ENCODE peak calls at places on chromosomes 6 and 20, in six cellular contexts. Z is neural progenitor cell; S is CD4-positive, CD25-positive, alpha-beta regulatory T cell; E is substantia nigra; B is ovary; O is body of pancreas. D is an unnamed sample.

GRCh38 chr6:94372229-94372628 is 952.9 kb upstream of the EPHA7 start:
- DNase-seq in O (no peak), S (no peak), E (peak), Z (no peak), B (no peak), D (no peak)

GRCh38 chr6:158185729-158186456 is 17.7 kb downstream of the GTF2H5 start:
- DNase-seq in B (no peak), Z (no peak), S (no peak), O (no peak), E (no peak), D (no peak)

GRCh38 chr20:13102237-13102636 is 93.5 kb downstream of the SPTLC3 start:
- DNase-seq in E (no peak), O (no peak), Z (no peak), S (no peak), B (no peak), D (no peak)

GRCh38 chr6:82589509-82590206 is 226.0 kb downstream of the TPBG start:
- DNase-seq in S (no peak), B (no peak), Z (peak), E (no peak), O (no peak), D (no peak)

GRCh38 chr6:48985025-48985424 is 478.0 kb downstream of the MMUT start:
- DNase-seq in Z (no peak), O (no peak), S (no peak), B (no peak), E (no peak), D (no peak)

GRCh38 chr6:125824946-125825786 is 34.4 kb downstream of the NCOA7 start:
- DNase-seq in S (no peak), B (no peak), O (no peak), E (no peak), Z (no peak), D (no peak)

GRCh38 chr20:856361-856775 is 22.9 kb downstream of the FAM110A start:
- DNase-seq in O (peak), S (no peak), E (no peak), B (no peak), Z (no peak), D (no peak)

GRCh38 chr6:14762077-14762476 is 483.8 kb upstream of the JARID2 start:
- DNase-seq in S (no peak), E (no peak), B (no peak), Z (no peak), O (no peak), D (no peak)

GRCh38 chr6:52839124-52840055 is 1.2 kb downstream of the GSTA5 start:
- DNase-seq in O (peak), Z (peak), E (peak), B (no peak), S (peak), D (no peak)

GRCh38 chr6:47358440-47359225 is 48.9 kb upstream of the TNFRSF21 start:
- DNase-seq in E (no peak), O (no peak), Z (no peak), B (no peak), S (no peak), D (no peak)

GRCh38 chr6:140393665-140394064 is 1019.2 kb upstream of the CITED2 start:
- DNase-seq in S (no peak), B (no peak), O (no peak), E (no peak), Z (no peak), D (no peak)

GRCh38 chr6:111122458-111123286 is 35.4 kb downstream of the SLC16A10 start:
- DNase-seq in E (no peak), O (no peak), B (no peak), S (no peak), Z (peak), D (no peak)

GRCh38 chr6:131914234-131914633 is 36.9 kb downstream of the CCN2 start:
- DNase-seq in B (no peak), S (no peak), O (no peak), Z (no peak), E (no peak), D (no peak)

GRCh38 chr6:111849298-111849697 is 24.0 kb downstream of the FYN start:
- DNase-seq in S (no peak), E (no peak), Z (no peak), B (no peak), O (no peak), D (no peak)

GRCh38 chr6:8736046-8736877 is 300.9 kb upstream of the SLC35B3 start:
- DNase-seq in B (no peak), O (no peak), Z (no peak), E (no peak), S (no peak), D (no peak)

GRCh38 chr6:21808551-21809181 is 215.1 kb downstream of the SOX4 start:
- DNase-seq in Z (no peak), E (no peak), O (no peak), S (no peak), B (peak), D (peak)

GRCh38 chr6:17347012-17347411 is 46.4 kb upstream of the CAP2 start:
- DNase-seq in O (no peak), B (no peak), E (no peak), S (no peak), Z (no peak), D (no peak)

GRCh38 chr20:35823937-35824336 is 52.1 kb downstream of the PHF20 start:
- DNase-seq in E (no peak), S (no peak), B (no peak), Z (peak), O (no peak), D (no peak)

GRCh38 chr20:2210646-2211556 is 84.9 kb upstream of the TGM3 start:
- DNase-seq in S (no peak), E (no peak), O (no peak), Z (peak), B (no peak), D (peak)

GRCh38 chr6:34179106-34179720 is 33.3 kb upstream of the GRM4 start:
- DNase-seq in E (no peak), O (no peak), S (no peak), B (no peak), Z (no peak), D (no peak)

GRCh38 chr6:157496534-157497095 is 115.6 kb downstream of the ZDHHC14 start:
- DNase-seq in S (no peak), O (no peak), E (no peak), Z (no peak), B (no peak), D (no peak)

GRCh38 chr20:45905505-45906079 is 6.4 kb downstream of the PLTP start:
- DNase-seq in Z (no peak), B (no peak), E (no peak), O (no peak), S (no peak), D (no peak)

GRCh38 chr6:158040051-158040803 is 58.6 kb downstream of the SYNJ2 start:
- DNase-seq in S (no peak), B (peak), Z (no peak), O (no peak), E (no peak), D (no peak)

GRCh38 chr20:10476319-10476724 is 41.2 kb downstream of the SLX4IP start:
- DNase-seq in S (no peak), O (no peak), B (no peak), Z (no peak), E (no peak), D (no peak)

DNA sequence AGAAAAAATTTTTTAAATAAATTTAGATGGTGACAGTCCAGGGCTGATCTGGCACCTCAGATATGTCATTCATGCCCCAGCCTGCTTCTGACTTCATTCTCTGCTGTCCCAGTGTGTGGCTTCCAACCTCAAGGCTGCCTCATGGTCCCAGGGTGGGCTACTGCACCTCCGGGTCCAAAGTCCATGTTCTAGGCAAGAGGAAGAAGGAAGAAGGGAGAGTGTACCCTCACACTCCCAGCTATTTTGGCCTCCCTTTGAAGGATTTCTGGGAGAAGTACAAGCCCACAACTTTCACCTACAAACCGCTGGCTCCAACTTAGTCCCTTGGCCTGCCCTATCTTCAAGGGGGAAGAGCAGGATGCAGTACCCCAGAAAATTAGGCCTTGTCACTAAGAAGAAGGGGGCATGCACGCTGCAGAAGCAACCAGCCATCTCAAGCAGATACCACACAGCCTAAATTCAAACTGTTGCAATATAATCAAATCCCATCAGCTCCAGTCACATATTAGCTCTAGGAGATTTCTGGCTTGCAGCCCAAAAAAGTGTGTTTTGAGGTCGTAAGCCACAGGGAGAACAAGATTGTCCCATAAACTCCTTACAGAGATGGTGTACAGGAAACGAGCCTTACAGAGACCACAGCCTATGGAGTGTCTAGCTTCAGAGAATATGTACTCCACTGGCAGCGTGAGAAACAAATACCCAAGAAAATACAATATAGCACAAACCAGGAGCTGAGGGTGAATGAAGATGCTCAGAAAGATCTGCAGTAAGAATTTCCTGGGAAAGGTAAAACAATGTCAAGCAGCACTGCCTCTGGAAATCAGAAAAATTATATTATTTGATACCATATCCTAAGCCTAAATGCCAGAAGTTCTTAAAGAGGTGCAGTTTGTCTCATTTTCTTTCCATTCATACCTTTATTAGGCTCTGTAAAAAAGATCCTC is 844 bp upstream of the BTN3A2 start:
- DNase-seq in O (no peak), B (no peak), S (no peak), Z (no peak), E (no peak), D (no peak)
- H3K27ac ChIP-seq in O (peak), B (peak), S (peak), Z (no peak), E (peak), D (peak)

DNA sequence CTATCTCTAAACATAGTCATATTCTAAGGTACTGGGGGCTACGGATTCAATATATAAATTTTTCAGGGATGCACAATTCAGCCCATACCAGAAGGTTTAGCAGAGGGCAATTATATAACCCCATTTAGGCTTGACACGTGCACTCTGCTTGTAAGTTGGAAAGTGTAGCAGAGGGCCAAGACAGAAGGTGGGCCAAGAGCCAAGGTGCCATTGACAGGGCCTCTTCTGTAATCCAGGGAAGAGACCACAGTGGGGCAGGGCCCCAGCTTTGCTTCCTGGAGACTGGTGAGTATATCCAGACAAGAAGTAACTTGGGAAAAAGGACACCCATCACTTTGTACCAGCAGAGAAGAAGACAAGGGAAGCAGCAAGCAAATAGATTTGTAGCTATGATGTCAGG is 672.4 kb upstream of the MARCKS start:
- DNase-seq in O (peak), S (no peak), E (peak), B (no peak), Z (no peak), D (peak)
- H3K27ac ChIP-seq in O (no peak), S (no peak), E (no peak), B (no peak), Z (no peak), D (peak)

DNA sequence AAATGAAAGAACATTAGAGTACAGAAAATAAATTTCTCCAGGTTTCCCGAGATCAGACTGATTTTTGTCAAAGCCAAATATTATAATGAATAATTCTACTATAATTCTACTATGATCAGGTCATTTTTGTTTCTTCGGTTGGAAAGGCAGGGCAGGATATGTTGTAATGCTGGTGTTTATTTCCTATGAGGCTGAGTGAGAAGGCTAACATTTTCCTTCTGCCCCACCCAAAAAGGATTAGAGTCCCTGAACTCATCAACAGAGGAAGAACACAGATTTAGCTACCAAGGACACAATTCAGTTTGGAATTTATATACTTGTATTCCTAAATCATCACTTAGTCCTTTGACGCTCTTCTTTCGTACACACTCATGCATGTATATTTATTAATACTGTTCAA is 318.9 kb downstream of the SYNE1 start:
- DNase-seq in B (no peak), Z (no peak), S (no peak), O (no peak), E (no peak), D (no peak)
- H3K27ac ChIP-seq in B (peak), Z (no peak), S (no peak), O (no peak), E (no peak), D (peak)

DNA sequence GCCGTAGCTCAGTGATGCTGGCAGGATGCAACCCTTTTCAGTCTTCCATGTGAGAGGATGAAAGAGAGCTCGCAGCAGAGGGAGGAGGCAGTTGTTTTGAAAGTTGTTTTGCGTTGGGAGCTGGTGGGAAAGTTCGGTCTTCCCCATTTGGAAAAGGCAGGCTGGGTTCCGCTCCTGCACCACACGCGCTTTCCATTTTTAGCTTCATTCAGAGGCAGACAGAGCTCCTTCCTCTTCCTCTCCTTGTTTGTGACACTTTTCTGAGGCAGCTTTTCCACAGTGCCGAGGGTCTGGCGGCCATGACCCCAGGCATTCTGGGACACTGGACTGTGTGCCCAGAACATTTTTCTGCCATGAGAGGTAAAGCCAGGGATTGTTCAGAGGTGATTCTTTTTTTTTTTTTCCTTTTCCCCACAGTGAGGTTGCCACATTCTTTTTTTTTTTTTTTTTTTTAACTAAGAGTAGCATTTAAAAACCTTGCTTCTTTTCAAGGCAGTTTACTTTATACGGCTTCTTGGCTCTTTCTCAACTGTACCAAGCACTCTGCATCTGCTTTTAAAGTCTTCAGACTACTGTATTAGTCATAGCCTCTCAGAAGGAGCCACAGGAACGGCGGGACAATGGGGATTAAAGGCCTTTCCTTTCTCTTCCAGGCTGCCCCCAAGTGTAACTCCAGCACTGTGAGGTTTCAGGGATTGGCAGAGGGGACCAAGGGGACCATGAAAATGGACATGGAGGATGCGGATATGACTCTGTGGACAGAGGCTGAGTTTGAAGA is 1.6 kb downstream of the PRDM1 start:
- DNase-seq in S (no peak), B (peak), O (no peak), E (peak), Z (peak), D (peak)
- H3K27ac ChIP-seq in S (peak), B (peak), O (no peak), E (no peak), Z (no peak), D (peak)

GRCh38 chr6:32087574-32088486 is 21.3 kb downstream of the TNXB start:
- DNase-seq in O (peak), E (no peak), Z (peak), B (peak), S (peak), D (peak)
- H3K27ac ChIP-seq in O (peak), E (no peak), Z (no peak), B (peak), S (no peak), D (peak)

GRCh38 chr20:41245086-41245707 is 72.3 kb downstream of the ZHX3 start:
- DNase-seq in B (peak), S (no peak), Z (peak), E (peak), O (no peak), D (no peak)
- H3K27ac ChIP-seq in B (peak), S (no peak), Z (peak), E (peak), O (no peak), D (peak)

DNA sequence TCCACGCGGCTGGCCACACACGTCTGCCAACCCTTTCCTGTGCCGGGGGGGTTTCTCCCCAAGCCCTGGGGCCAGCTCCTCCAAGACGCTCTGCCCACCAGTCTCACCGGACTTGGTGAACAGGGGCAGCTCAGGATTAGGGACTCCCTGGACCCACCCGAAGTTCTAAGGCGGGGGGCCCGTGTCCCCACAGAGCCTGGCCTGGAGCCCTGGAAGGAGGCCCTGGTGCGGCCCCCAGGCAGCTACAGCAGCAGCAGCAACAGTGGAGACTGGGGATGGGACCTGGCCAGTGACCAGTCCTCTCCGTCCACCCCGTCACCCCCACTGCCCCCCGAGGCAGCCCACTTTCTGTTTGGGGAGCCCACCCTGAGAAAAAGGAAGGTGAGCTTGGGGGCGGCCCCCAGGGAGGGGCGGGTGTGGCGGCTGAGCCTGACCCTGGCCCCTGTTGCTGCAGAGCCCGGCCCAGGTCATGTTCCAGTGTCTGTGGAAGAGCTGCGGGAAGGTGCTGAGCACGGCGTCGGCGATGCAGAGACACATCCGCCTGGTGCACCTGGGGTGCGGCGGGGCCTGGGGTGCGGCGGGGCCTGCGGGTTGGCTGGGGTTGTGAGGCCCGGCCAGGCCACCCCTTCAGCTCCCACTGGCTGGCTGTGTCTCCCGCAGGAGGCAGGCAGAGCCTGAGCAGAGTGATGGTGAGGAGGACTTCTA is 2.3 kb downstream of the SLC2A4RG start:
- DNase-seq in Z (no peak), E (no peak), B (peak), O (no peak), S (no peak), D (no peak)
- H3K27ac ChIP-seq in Z (no peak), E (no peak), B (peak), O (peak), S (no peak), D (peak)

DNA sequence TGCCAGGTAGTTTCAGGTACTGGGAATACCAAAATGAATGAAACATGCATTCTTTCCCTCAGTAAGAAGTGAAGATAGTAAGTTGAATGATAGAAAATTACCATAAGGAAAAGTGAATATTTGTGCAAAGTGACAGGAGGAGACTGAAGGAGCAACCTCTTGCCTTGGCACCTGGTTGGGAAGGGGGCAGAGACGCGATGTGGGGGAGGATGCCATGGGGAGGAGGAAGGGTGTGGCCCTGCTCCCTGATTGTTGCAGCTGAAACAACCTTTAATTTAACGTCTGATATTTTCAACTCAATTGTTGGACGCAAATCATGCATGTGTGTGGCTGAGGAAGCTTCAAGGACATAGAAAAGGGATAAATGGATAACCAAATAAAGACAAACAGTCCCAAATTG is 72.1 kb upstream of the ENPP5 start:
- DNase-seq in Z (no peak), B (no peak), O (no peak), S (no peak), E (no peak), D (no peak)
- H3K27ac ChIP-seq in Z (no peak), B (no peak), O (no peak), S (no peak), E (no peak), D (no peak)

GRCh38 chr20:4229415-4229814 is 214.1 kb upstream of the RNF24 start:
- DNase-seq in B (no peak), S (no peak), Z (no peak), O (no peak), E (no peak), D (no peak)

GRCh38 chr20:4227085-4227821 is 211.9 kb upstream of the RNF24 start:
- DNase-seq in E (no peak), B (no peak), Z (peak), O (no peak), S (no peak), D (no peak)

GRCh38 chr20:4230185-4230584 is 214.8 kb upstream of the RNF24 start:
- DNase-seq in O (no peak), E (no peak), B (no peak), S (no peak), Z (no peak), D (no peak)

GRCh38 chr20:4225778-4226177 is 210.4 kb upstream of the RNF24 start:
- DNase-seq in E (no peak), S (no peak), Z (no peak), B (no peak), O (no peak), D (peak)

GRCh38 chr20:4226330-4227084 is 211.1 kb upstream of the RNF24 start:
- DNase-seq in Z (no peak), B (no peak), E (no peak), S (no peak), O (no peak), D (no peak)
- H3K27ac ChIP-seq in Z (no peak), B (no peak), E (no peak), S (no peak), O (no peak), D (peak)

DNA sequence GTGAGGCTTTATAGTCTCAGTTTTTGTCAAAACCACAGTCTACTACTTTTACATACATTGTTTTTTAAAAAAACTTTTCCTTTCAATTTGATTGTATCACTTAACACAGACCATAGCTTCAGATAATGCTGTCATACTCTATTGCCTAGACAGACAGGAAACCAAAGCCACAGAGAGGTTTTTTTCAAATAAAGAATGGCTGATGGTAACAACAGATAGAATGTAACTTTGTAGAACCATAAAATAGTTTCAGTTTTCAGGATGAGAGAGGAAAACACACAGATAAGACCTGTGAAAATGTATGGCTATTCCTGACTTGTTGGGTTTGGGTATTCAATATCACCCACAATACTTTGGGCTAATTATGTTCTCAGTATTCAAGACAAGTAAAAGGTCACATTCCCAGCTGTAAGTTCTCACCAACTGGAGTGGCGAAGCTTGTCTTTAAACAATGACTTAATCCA is 94.0 kb downstream of the ADGRG6 start:
- DNase-seq in O (no peak), B (no peak), S (no peak), Z (no peak), E (no peak), D (no peak)
- H3K27ac ChIP-seq in O (no peak), B (no peak), S (no peak), Z (no peak), E (no peak), D (no peak)

D was measured in heart right ventricle.